ENCODE peak calls at places on chromosomes 11 and 22, in seven cellular contexts. I, P, A, E, B, F and T are unnamed samples.

GRCh38 chr22:35914665-35915476 is 113.8 kb downstream of the RBFOX2 start:
- DNase-seq in E (peak), B (peak), P (no peak), I (peak), A (peak), F (peak), T (peak)

GRCh38 chr11:121687961-121688566 is 235.3 kb upstream of the SORL1-AS1 start:
- DNase-seq in B (no peak), I (no peak), F (no peak), P (no peak), A (no peak), E (no peak), T (no peak)

GRCh38 chr11:118929496-118930151 is 3.9 kb upstream of the BCL9L start:
- DNase-seq in P (no peak), A (peak), B (peak), E (no peak), F (peak), I (peak), T (peak)

GRCh38 chr22:38739300-38740055 is 16.3 kb downstream of the SUN2 start:
- DNase-seq in B (no peak), F (no peak), P (no peak), E (no peak), I (no peak), A (no peak), T (no peak)

GRCh38 chr11:29306527-29306926 is 710.3 kb downstream of the KCNA4 start:
- DNase-seq in E (no peak), B (no peak), A (no peak), P (no peak), I (no peak), F (no peak), T (no peak)

GRCh38 chr22:19798825-19799224 is 38.2 kb downstream of the TBX1 start:
- DNase-seq in E (no peak), B (peak), A (no peak), I (no peak), F (no peak), P (no peak), T (no peak)

GRCh38 chr11:66701432-66702240 is 23.9 kb upstream of the RBM4B start:
- DNase-seq in E (no peak), B (no peak), I (no peak), F (peak), P (no peak), A (peak), T (no peak)

GRCh38 chr11:122344281-122344680 is 228.3 kb upstream of the BLID start:
- DNase-seq in I (no peak), A (no peak), E (no peak), F (no peak), B (peak), P (no peak), T (no peak)

GRCh38 chr11:20966489-20966888 is 297.1 kb downstream of the NELL1 start:
- DNase-seq in A (no peak), B (no peak), E (peak), I (no peak), F (no peak), P (no peak), T (no peak)

GRCh38 chr11:73137262-73137941 is 4.7 kb downstream of the FCHSD2 start:
- DNase-seq in I (no peak), F (no peak), B (no peak), A (no peak), P (no peak), E (no peak), T (no peak)

GRCh38 chr11:69200331-69201047 is 44.8 kb downstream of the SMIM38 start:
- DNase-seq in B (no peak), P (no peak), I (no peak), E (no peak), F (no peak), A (no peak), T (no peak)

GRCh38 chr22:31436132-31436531 is 36.7 kb downstream of the DRG1 start:
- DNase-seq in B (no peak), P (no peak), I (no peak), E (no peak), A (no peak), F (no peak), T (no peak)

GRCh38 chr11:44509291-44509690 is 56.2 kb upstream of the CD82 start:
- DNase-seq in P (no peak), I (no peak), A (no peak), F (no peak), E (no peak), B (no peak), T (no peak)

GRCh38 chr22:23207786-23208325 is 27.5 kb downstream of the BCR start:
- DNase-seq in F (no peak), P (no peak), E (no peak), A (peak), I (no peak), B (no peak), T (no peak)

GRCh38 chr11:44443836-44444769 is 121.4 kb upstream of the CD82 start:
- DNase-seq in F (no peak), A (no peak), I (no peak), B (no peak), E (no peak), P (no peak), T (no peak)

GRCh38 chr11:34825670-34826383 is 90.4 kb downstream of the APIP start:
- DNase-seq in P (no peak), F (peak), E (no peak), I (peak), A (peak), B (no peak), T (peak)

GRCh38 chr11:117143390-117143789 is 697 bp upstream of the PAFAH1B2 start:
- DNase-seq in I (no peak), E (no peak), F (no peak), A (peak), P (no peak), B (peak), T (peak)

GRCh38 chr22:50027639-50028537 is 15.3 kb upstream of the IL17REL start:
- DNase-seq in A (no peak), E (no peak), B (peak), I (no peak), F (no peak), P (no peak), T (peak)
- TF ChIP-seq JUND in A (no peak), E (no peak), B (no peak), I (no peak), F (no peak), P (no peak), T (no peak)

DNA sequence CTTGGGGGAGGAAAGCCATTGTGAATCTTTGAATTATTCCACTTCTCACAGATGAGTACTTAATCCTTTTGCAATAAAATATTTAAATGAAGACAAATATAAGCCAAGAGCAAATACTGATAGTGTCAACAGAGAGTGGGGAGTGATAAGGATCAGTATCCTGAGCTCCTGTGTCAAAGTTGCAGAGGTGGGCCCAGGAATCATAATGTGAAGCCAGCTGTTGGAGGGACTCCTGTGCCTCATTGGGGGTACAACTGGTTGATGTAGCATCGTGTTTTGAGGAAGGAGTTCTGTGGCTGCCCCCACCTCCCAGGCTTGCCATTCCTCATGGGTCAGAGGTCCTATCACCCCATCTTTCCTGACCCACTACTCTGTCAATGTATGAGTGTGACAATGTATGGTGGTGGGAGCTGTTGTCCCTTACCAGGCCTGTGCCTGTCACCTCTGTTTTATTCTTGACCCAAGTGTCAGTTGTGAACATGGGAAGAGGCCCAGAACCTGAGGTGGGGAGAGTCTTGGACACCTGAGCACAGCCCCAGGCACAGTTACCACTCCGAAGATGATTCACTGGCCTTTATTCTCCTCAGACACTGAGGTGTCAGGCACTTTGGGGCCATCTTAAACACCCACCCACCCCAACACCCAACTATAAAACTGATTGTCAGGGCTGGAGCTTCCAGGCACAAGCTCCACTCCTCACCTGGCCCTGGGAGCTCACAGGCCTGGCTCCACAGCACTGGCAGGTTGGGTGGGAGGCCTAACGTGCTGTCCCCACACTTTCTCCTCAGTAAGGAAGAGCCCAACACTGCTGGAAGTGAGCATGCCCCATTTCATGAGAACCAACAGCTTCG is 38.4 kb downstream of the KCNQ1OT1 start:
- DNase-seq in E (no peak), A (no peak), P (no peak), F (no peak), B (no peak), I (no peak), T (no peak)
- TF ChIP-seq JUND in E (no peak), A (no peak), P (no peak), F (no peak), B (no peak), I (no peak), T (no peak)

GRCh38 chr22:40534379-40535188 is 101.9 kb downstream of the MRTFA start:
- DNase-seq in B (no peak), P (peak), E (no peak), I (no peak), A (peak), F (no peak), T (no peak)
- TF ChIP-seq JUND in B (no peak), P (no peak), E (no peak), I (no peak), A (no peak), F (no peak), T (no peak)

GRCh38 chr11:17598700-17599459 is 51.8 kb downstream of the OTOG start:
- DNase-seq in A (peak), B (peak), I (peak), F (peak), P (peak), E (peak), T (peak)

GRCh38 chr11:17599460-17599925 is 52.4 kb downstream of the OTOG start:
- DNase-seq in P (no peak), B (no peak), F (no peak), A (no peak), E (no peak), I (no peak), T (no peak)

GRCh38 chr11:17602105-17603001 is 55.3 kb downstream of the OTOG start:
- DNase-seq in I (no peak), E (no peak), F (no peak), P (no peak), A (no peak), B (no peak), T (no peak)

GRCh38 chr11:17601206-17602075 is 54.4 kb downstream of the OTOG start:
- DNase-seq in B (no peak), P (no peak), F (no peak), E (no peak), I (no peak), A (peak), T (no peak)

DNA sequence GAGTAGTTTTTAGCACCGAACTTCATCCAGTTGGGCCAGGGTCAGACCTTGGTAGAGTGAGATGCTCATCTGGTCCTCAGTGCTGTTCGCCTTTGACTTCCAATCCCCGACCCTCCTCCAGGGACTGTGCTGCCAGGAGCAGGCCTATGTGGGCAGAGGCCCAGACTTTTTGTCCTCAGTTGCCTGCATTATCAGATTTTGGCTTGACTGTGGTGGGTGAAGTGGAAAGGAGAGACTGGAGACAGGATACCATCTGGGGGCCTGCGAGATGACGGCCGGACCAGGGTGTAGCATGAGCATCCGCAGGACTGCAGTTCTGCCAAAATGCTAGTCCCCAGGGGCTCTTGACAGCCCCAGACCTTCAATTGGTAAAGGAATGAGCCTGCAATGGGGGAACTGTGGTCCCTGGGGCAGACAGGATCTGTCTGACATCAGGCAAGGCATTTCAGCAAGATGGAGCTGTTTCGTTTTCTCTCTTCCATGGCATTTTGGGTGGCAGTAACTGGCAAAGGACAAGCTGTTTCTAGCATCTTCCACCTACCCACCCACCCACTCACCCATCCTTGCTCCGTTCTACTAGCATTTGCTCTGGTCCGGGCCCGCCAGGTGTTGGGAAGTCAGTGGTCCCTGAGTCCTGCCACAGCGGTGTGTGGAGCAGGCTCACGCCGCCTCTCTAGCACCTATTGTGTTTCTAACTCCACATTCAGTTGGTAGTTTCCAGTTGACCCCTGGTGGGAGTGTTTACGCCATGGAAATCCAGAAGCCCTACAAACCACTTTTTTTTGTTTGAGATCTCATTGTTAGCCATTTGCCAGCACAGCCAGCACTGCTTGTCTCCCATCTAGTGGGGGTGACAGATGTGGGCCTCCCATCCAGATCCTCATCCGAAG is 53.5 kb downstream of the OTOG start:
- DNase-seq in B (no peak), F (no peak), E (no peak), A (no peak), P (no peak), I (no peak), T (no peak)
- TF ChIP-seq JUND in B (no peak), F (no peak), E (no peak), A (no peak), P (no peak), I (no peak), T (no peak)

DNA sequence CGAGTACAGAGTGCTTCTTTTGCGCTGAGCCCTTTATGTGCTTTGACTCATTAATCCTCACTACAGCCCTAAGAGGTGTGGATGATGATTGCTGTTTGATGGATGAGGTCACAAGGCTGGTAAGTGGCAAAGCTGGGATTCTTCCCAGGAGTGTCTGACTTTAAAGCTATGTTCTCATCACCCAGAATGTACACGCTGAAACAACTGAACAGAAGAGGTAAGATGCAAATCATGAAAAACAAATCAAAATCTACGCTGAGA is 37.7 kb upstream of the CREB3L1 start:
- DNase-seq in B (no peak), I (no peak), F (no peak), E (no peak), A (no peak), P (no peak), T (no peak)
- TF ChIP-seq JUND in B (no peak), I (no peak), F (no peak), E (no peak), A (no peak), P (no peak), T (no peak)

GRCh38 chr11:74397531-74398243 is 546 bp downstream of the PGM2L1 start:
- DNase-seq in E (no peak), A (peak), P (no peak), B (peak), I (peak), F (peak), T (peak)
- TF ChIP-seq JUND in E (no peak), A (no peak), P (no peak), B (no peak), I (no peak), F (no peak), T (no peak)

GRCh38 chr11:61935861-61936260 is 14.3 kb upstream of the BEST1 start:
- DNase-seq in B (no peak), P (no peak), A (no peak), E (no peak), F (no peak), I (no peak), T (no peak)
- TF ChIP-seq JUND in B (no peak), P (no peak), A (no peak), E (no peak), F (no peak), I (no peak), T (no peak)

GRCh38 chr11:64489831-64490441 is 101.1 kb upstream of the SLC22A12 start:
- DNase-seq in A (peak), P (no peak), B (peak), I (peak), F (peak), E (peak), T (peak)
- TF ChIP-seq JUND in A (no peak), P (no peak), B (no peak), I (no peak), F (peak), E (peak), T (no peak)

GRCh38 chr11:129323896-129324522 is 51.6 kb upstream of the BARX2 start:
- DNase-seq in A (no peak), F (peak), I (no peak), E (no peak), B (no peak), P (no peak), T (peak)
- TF ChIP-seq JUND in A (no peak), F (no peak), I (no peak), E (no peak), B (no peak), P (no peak), T (no peak)

GRCh38 chr22:49999063-49999900 is 13.3 kb downstream of the IL17REL start:
- DNase-seq in F (no peak), E (no peak), B (peak), P (no peak), A (peak), I (no peak), T (no peak)
- TF ChIP-seq JUND in F (no peak), E (no peak), B (no peak), P (no peak), A (no peak), I (no peak), T (no peak)